ENCODE peak calls at places on chromosome 17, in eight cellular contexts. X, E, N, Y, L, S, J and G are unnamed samples.

GRCh38 chr17:82838386-82839063 is 1.3 kb downstream of the ZNF750 start:
- DNase-seq in X (peak; percentile 59), E (no peak), N (no peak), Y (no peak), L (no peak), S (no peak), J (no peak), G (no peak)

GRCh38 chr17:75625813-75626486 is 7.3 kb upstream of the SMIM5 start:
- DNase-seq in X (no peak), E (no peak), N (no peak), Y (peak; percentile 73), L (no peak), S (peak; percentile 64), J (no peak), G (peak; percentile 69)

GRCh38 chr17:78307887-78308633 is 51.8 kb downstream of the SOCS3 start:
- DNase-seq in X (no peak), E (no peak), N (no peak), Y (no peak), L (no peak), S (no peak), J (no peak), G (no peak)

GRCh38 chr17:29179232-29180036 is 764 bp downstream of the MYO18A start:
- DNase-seq in X (peak; percentile 85), E (no peak), N (no peak), Y (no peak), L (no peak), S (peak; percentile 25), J (no peak), G (no peak)

GRCh38 chr17:1830288-1830687 is 483 bp downstream of the RPA1 start:
- DNase-seq in X (peak; percentile 47), E (no peak), N (no peak), Y (no peak), L (no peak), S (peak; percentile 3), J (no peak), G (no peak)

GRCh38 chr17:67107811-67108210 is 63.5 kb downstream of the CACNG1 start:
- DNase-seq in X (no peak), E (no peak), N (no peak), Y (no peak), L (no peak), S (no peak), J (no peak), G (peak; percentile 50)

GRCh38 chr17:4710693-4711634 is 532 bp downstream of the ARRB2 start:
- DNase-seq in X (no peak), E (no peak), N (no peak), Y (no peak), L (no peak), S (no peak), J (peak; percentile 24), G (no peak)

GRCh38 chr17:17467720-17468119 is 9.1 kb upstream of the MED9 start:
- DNase-seq in X (no peak), E (no peak), N (no peak), Y (no peak), L (no peak), S (no peak), J (no peak), G (no peak)

GRCh38 chr17:40348562-40349476 is 15.7 kb downstream of the GJD3 start:
- DNase-seq in X (no peak), E (no peak), N (no peak), Y (no peak), L (no peak), S (no peak), J (no peak), G (no peak)

GRCh38 chr17:10328206-10328605 is 44.6 kb downstream of the MYH13 start:
- DNase-seq in X (no peak), E (no peak), N (no peak), Y (no peak), L (no peak), S (no peak), J (no peak), G (no peak)

GRCh38 chr17:42917236-42917603 is 16.6 kb downstream of the G6PC1 start:
- DNase-seq in X (no peak), E (no peak), N (no peak), Y (no peak), L (no peak), S (no peak), J (no peak), G (no peak)

GRCh38 chr17:61402978-61403845 is 3.6 kb downstream of the TBX2 start:
- DNase-seq in X (no peak), E (no peak), N (no peak), Y (no peak), L (no peak), S (no peak), J (no peak), G (no peak)